ENCODE peak calls at places on chromosomes 16 and 17, in four cellular contexts. Z is H1, K is HepG2, I is GM12878. F is an unnamed sample.
A peak's percentile ranks its signal among the peaks of the same experiment; 100 is the strongest.

GRCh38 chr17:81302861-81303326 is 7.8 kb upstream of the SLC38A10 start:
- DNase-seq in I (no peak), Z (no peak), K (peak; percentile 61), F (no peak)

GRCh38 chr17:19570497-19571151 is 37.0 kb downstream of the SLC47A1 start:
- DNase-seq in I (no peak), Z (no peak), K (no peak), F (no peak)

GRCh38 chr17:45371414-45372324 is 54.8 kb upstream of the MAP3K14 start:
- DNase-seq in I (no peak), K (peak; percentile 89), Z (peak; percentile 92), F (peak; percentile 87)

GRCh38 chr17:43840814-43841213 is 6.2 kb upstream of the CD300LG start:
- DNase-seq in K (peak; percentile 61), Z (no peak), I (no peak), F (no peak)

GRCh38 chr16:89829630-89830437 is 1.6 kb downstream of the SPIRE2 start:
- DNase-seq in Z (no peak), K (peak; percentile 70), I (no peak), F (no peak)

GRCh38 chr16:74450236-74450635 is 29.0 kb upstream of the CLEC18B start:
- DNase-seq in I (no peak), Z (no peak), K (no peak), F (no peak)

GRCh38 chr17:185445-186138 is 4.1 kb upstream of the DOC2B start:
- DNase-seq in Z (no peak), I (no peak), K (no peak), F (no peak)

GRCh38 chr17:41870627-41871026 is 5.4 kb upstream of the KLHL11 start:
- DNase-seq in I (no peak), Z (no peak), K (no peak), F (no peak)

GRCh38 chr16:2902337-2903130 is 9.2 kb upstream of the FLYWCH1 start:
- DNase-seq in Z (no peak), I (no peak), K (no peak), F (no peak)

GRCh38 chr16:61181982-61182381 is 854.3 kb downstream of the CDH8 start:
- DNase-seq in I (no peak), Z (no peak), K (no peak), F (no peak)

DNA sequence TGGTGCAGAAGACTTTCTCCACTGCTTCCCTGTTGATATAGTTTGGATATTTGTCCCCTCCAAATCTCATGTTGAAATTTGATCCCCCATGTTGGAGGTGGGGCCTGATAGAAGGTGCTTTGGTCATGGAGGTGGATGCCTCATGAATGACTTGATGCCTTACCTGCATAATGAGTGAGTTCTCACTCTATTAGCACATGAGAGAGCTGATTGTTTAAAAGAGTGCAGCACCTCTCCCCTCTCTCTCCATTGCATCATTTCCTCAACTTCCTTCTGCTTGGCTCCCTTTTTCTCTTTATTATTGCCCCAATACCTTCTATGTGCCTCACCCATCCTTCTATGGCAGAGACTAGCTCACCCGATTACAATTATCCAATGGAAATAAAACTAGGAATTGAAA is 90.8 kb upstream of the COX10 start:
- DNase-seq in Z (no peak), I (no peak), K (no peak), F (peak; percentile 0)
- TF ChIP-seq SUZ12 in Z (no peak), I (no peak), K (no peak), F (no peak)

GRCh38 chr16:66278604-66279262 is 87.8 kb upstream of the CDH5 start:
- DNase-seq in I (no peak), Z (peak; percentile 42), K (no peak), F (no peak)
- TF ChIP-seq YY1 in I (no peak), Z (no peak), K (no peak), F (no peak)

GRCh38 chr16:65070831-65071230 is 51.0 kb downstream of the CDH11 start:
- DNase-seq in K (peak; percentile 70), Z (no peak), I (no peak), F (peak; percentile 42)
- TF ChIP-seq ZNF274 in K (no peak), Z (no peak), I (no peak), F (no peak)

DNA sequence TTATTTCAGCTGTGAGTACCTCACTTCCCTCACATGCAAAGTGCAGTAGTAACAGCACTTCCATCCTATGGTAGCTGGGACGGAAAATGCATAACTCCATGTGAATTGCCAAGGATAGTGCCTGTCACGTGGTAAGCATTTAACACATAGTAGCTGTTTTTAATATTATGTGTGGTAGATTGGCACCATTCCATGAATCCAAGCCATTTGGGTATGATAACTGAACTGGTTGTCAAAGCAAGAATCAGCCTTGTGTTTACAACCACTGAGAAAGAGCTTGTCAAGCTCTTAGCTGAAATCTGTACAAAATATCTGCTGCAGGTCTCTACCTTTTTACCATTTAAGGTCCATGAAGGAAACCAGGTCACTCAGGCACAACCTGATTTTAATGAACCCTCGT is 345.8 kb downstream of the CDH13 start:
- DNase-seq in K (no peak), Z (no peak), I (no peak), F (no peak)
- TF ChIP-seq SUZ12 in K (no peak), Z (no peak), I (no peak), F (no peak)

DNA sequence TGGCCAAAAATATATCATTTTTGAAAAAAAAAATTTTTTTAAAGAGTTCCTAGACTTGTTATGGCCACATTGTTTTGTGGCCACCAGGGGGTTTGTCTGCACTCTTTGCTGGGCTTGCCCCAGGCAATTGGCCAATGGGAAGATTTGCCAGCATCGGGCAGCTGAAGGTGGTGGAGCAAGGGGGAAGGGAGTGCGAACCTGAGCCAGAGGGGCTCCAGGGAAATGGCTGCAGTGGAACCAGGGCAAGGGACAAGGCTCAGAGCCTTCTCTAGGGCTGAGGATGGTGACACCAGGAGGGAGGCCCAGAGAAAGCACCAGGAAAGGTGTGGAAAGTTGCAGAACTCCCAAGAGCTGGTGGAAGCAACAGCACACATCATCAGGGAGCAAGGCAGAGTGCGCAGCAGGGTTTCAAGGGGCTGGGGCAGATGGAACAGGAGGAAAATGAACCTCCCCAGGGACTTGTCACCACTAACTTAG is 15.5 kb upstream of the CMIP start:
- DNase-seq in K (peak; percentile 76), Z (no peak), I (no peak), F (no peak)
- TF ChIP-seq YY1 in K (no peak), Z (no peak), I (no peak), F (no peak)

GRCh38 chr17:65723356-65723928 is 162.0 kb upstream of the AXIN2 start:
- DNase-seq in I (no peak), Z (no peak), K (peak; percentile 71), F (no peak)
- TF ChIP-seq ZNF274 in I (no peak), Z (no peak), K (no peak), F (no peak)

GRCh38 chr17:37188157-37188556 is 187.6 kb upstream of the C17orf78 start:
- DNase-seq in Z (no peak), I (no peak), K (no peak), F (no peak)

GRCh38 chr17:37187262-37187661 is 188.5 kb upstream of the C17orf78 start:
- DNase-seq in I (no peak), Z (no peak), K (no peak), F (no peak)

GRCh38 chr17:37190493-37190892 is 185.3 kb upstream of the C17orf78 start:
- DNase-seq in K (no peak), I (no peak), Z (no peak), F (no peak)

GRCh38 chr17:37194208-37194607 is 181.6 kb upstream of the C17orf78 start:
- DNase-seq in K (no peak), I (no peak), Z (no peak), F (no peak)

GRCh38 chr17:37191219-37191618 is 184.6 kb upstream of the C17orf78 start:
- DNase-seq in K (no peak), I (no peak), Z (no peak), F (no peak)
- TF ChIP-seq SUZ12 in K (no peak), I (no peak), Z (no peak), F (no peak)

DNA sequence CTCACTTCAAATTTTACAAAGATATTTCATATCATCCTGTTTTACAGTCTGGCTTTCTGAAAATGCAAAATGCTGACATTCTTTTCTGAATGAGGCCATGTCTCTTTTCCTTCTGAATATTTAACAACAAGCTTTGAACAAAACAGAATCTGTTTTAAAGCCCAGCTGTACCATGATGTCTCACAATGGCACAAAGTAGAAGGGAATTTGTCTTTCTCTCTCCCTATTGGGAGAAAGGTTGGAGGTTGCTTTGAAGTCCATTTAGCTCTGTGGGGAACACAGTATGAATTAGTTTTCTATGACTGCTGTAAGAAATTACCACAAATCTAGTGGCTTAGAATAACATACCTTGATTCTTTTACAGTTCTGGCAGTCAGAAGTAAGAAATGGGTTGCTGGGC is 116.7 kb upstream of the CDH13 start:
- DNase-seq in Z (no peak), K (no peak), I (no peak), F (no peak)
- TF ChIP-seq YY1 in Z (no peak), K (no peak), I (no peak), F (no peak)

GRCh38 chr16:4455081-4455480 is 19.3 kb downstream of the NMRAL1 start:
- DNase-seq in Z (no peak), K (no peak), I (no peak), F (no peak)
- TF ChIP-seq ZNF274 in Z (no peak), K (no peak), I (no peak), F (no peak)

DNA sequence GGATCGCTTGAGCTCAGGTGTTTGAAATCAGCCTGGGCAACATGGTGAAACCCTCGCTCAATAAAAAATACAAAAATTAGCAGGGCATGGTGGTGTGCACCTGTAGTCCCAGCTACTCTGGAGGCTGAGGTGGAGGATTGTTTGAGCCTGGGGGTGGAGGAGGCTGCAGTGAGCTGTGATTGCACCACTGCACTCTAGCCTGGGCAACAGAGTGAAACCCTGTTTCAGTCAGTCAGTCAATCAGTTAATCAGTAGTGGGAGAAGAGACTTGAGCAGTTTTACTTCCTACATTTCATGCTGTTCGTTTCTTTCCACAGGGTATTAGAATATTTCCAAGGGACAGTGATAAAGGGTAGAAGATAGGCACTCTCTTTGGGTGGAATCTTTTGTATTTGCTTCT is 8.8 kb downstream of the MAP3K3 start:
- DNase-seq in K (no peak), Z (no peak), I (no peak), F (no peak)
- TF ChIP-seq SUZ12 in K (no peak), Z (no peak), I (no peak), F (no peak)